ENCODE peak calls at places on chromosomes 7 and 10, in nine cellular contexts. C is CD4-positive, CD25-positive, alpha-beta regulatory T cell; S is stimulated activated CD8-positive, alpha-beta memory T cell treated with anti-CD3 and anti-CD28 coated beads, Interleukin-7, amount 100 ng/mL, for 1 hour; P is GM13977; R is activated T-cell treated with anti-CD3 and anti-CD28 coated beads for 4 hours; G is nephron progenitor cell; N is activated CD4-positive, alpha-beta T cell treated with anti-CD3 and anti-CD28 coated beads for 24 hours; M is NT2/D1; V is IMR-90. L is an unnamed sample.

GRCh38 chr10:79111846-79112614 is 43.3 kb downstream of the ZMIZ1 start:
- DNase-seq in C (no peak), S (no peak), P (no peak), R (no peak), G (no peak), N (no peak), M (no peak), V (no peak), L (no peak)

GRCh38 chr10:101130984-101131961 is at the start of gene TLX1:
- DNase-seq in C (no peak), S (no peak), P (peak), R (no peak), G (peak), N (no peak), M (no peak), V (no peak), L (peak)

GRCh38 chr7:14999331-14999730 is 96.8 kb upstream of the DGKB start:
- DNase-seq in C (no peak), S (no peak), P (no peak), R (no peak), G (no peak), N (no peak), M (no peak), V (no peak), L (no peak)

GRCh38 chr10:69278446-69278963 is at the start of gene HK1:
- DNase-seq in C (no peak), S (no peak), P (no peak), R (no peak), G (no peak), N (no peak), M (peak), V (no peak), L (no peak)

GRCh38 chr10:97991875-97992274 is 38.5 kb downstream of the CRTAC1 start:
- DNase-seq in C (no peak), S (no peak), P (no peak), R (no peak), G (peak), N (no peak), M (peak), V (peak), L (no peak)

GRCh38 chr10:285216-285967 is 150.1 kb downstream of the ZMYND11 start:
- DNase-seq in C (no peak), S (no peak), P (no peak), R (no peak), G (no peak), N (no peak), M (no peak), V (no peak), L (no peak)

GRCh38 chr10:87952612-87953011 is 89.2 kb downstream of the PTEN start:
- DNase-seq in C (no peak), S (no peak), P (no peak), R (no peak), G (no peak), N (no peak), M (no peak), V (no peak), L (no peak)

GRCh38 chr10:11522821-11523245 is 88.6 kb downstream of the USP6NL start:
- DNase-seq in C (no peak), S (no peak), P (no peak), R (no peak), G (no peak), N (no peak), M (no peak), V (no peak), L (no peak)

GRCh38 chr10:33265621-33266020 is 68.8 kb downstream of the NRP1 start:
- DNase-seq in C (peak), S (no peak), P (no peak), R (no peak), G (no peak), N (peak), M (no peak), V (no peak), L (no peak)

GRCh38 chr7:149872419-149873073 is 1.2 kb upstream of the ATP6V0E2 start:
- DNase-seq in C (no peak), S (no peak), P (peak), R (no peak), G (peak), N (no peak), M (no peak), V (peak), L (peak)